ENCODE peak calls at places on chromosomes 5 and 9, in eight cellular contexts. One of them, this sample, is unnamed.

GRCh38 chr5:127227881-127228280 is 62.7 kb upstream of the MEGF10 start:
- DNase-seq in transverse colon: no peak
- DNase-seq in stomach: no peak
- DNase-seq in breast epithelium: no peak
- DNase-seq in suprapubic skin: no peak
- DNase-seq in HCT116: no peak
- DNase-seq in sigmoid colon: no peak
- DNase-seq in H1: no peak
- DNase-seq in this sample: no peak

GRCh38 chr5:132065351-132065937 is 5.0 kb downstream of the IL3 start:
- DNase-seq in HCT116: peak
- DNase-seq in breast epithelium: no peak
- DNase-seq in suprapubic skin: no peak
- DNase-seq in H1: peak
- DNase-seq in stomach: peak
- DNase-seq in sigmoid colon: peak
- DNase-seq in transverse colon: peak
- DNase-seq in this sample: peak

GRCh38 chr5:156681276-156681675 is 168.8 kb upstream of the PPP1R2B start:
- DNase-seq in sigmoid colon: no peak
- DNase-seq in H1: no peak
- DNase-seq in transverse colon: no peak
- DNase-seq in suprapubic skin: no peak
- DNase-seq in stomach: no peak
- DNase-seq in HCT116: no peak
- DNase-seq in breast epithelium: no peak
- DNase-seq in this sample: no peak

GRCh38 chr5:96256795-96257470 is 176.1 kb downstream of the PCSK1 start:
- DNase-seq in transverse colon: peak
- DNase-seq in HCT116: peak
- DNase-seq in suprapubic skin: no peak
- DNase-seq in H1: no peak
- DNase-seq in breast epithelium: no peak
- DNase-seq in stomach: no peak
- DNase-seq in sigmoid colon: no peak
- DNase-seq in this sample: no peak

GRCh38 chr9:91839926-91840464 is 110.0 kb downstream of the ROR2 start:
- DNase-seq in breast epithelium: no peak
- DNase-seq in transverse colon: no peak
- DNase-seq in HCT116: no peak
- DNase-seq in sigmoid colon: peak
- DNase-seq in H1: no peak
- DNase-seq in stomach: no peak
- DNase-seq in suprapubic skin: peak
- DNase-seq in this sample: peak

GRCh38 chr9:135397142-135397541 is 82.4 kb upstream of the PPP1R26 start:
- DNase-seq in HCT116: no peak
- DNase-seq in stomach: no peak
- DNase-seq in H1: no peak
- DNase-seq in breast epithelium: no peak
- DNase-seq in transverse colon: no peak
- DNase-seq in suprapubic skin: no peak
- DNase-seq in sigmoid colon: no peak
- DNase-seq in this sample: no peak

GRCh38 chr9:115595951-115596742 is 478.2 kb upstream of the TNC start:
- DNase-seq in breast epithelium: no peak
- DNase-seq in stomach: no peak
- DNase-seq in HCT116: no peak
- DNase-seq in transverse colon: no peak
- DNase-seq in suprapubic skin: no peak
- DNase-seq in H1: no peak
- DNase-seq in sigmoid colon: no peak
- DNase-seq in this sample: no peak

GRCh38 chr9:79224672-79225433 is 346.9 kb upstream of the TLE4 start:
- DNase-seq in breast epithelium: no peak
- DNase-seq in transverse colon: no peak
- DNase-seq in suprapubic skin: no peak
- DNase-seq in H1: no peak
- DNase-seq in HCT116: no peak
- DNase-seq in stomach: no peak
- DNase-seq in sigmoid colon: no peak
- DNase-seq in this sample: no peak

GRCh38 chr9:87714819-87715218 is 11.1 kb upstream of the CTSL start:
- DNase-seq in transverse colon: peak
- DNase-seq in H1: no peak
- DNase-seq in stomach: peak
- DNase-seq in breast epithelium: no peak
- DNase-seq in sigmoid colon: peak
- DNase-seq in suprapubic skin: no peak
- DNase-seq in HCT116: no peak
- DNase-seq in this sample: no peak

GRCh38 chr9:123260340-123260739 is 8.0 kb downstream of the STRBP start:
- DNase-seq in transverse colon: no peak
- DNase-seq in breast epithelium: no peak
- DNase-seq in suprapubic skin: no peak
- DNase-seq in stomach: no peak
- DNase-seq in sigmoid colon: no peak
- DNase-seq in HCT116: no peak
- DNase-seq in H1: no peak
- DNase-seq in this sample: no peak

GRCh38 chr9:131258186-131258585 is 18.1 kb downstream of the FAM78A start:
- DNase-seq in HCT116: no peak
- DNase-seq in sigmoid colon: no peak
- DNase-seq in H1: no peak
- DNase-seq in stomach: no peak
- DNase-seq in transverse colon: no peak
- DNase-seq in suprapubic skin: no peak
- DNase-seq in breast epithelium: no peak
- DNase-seq in this sample: peak

GRCh38 chr5:90930756-90931431 is 372.3 kb downstream of the ADGRV1 start:
- DNase-seq in sigmoid colon: no peak
- DNase-seq in H1: no peak
- DNase-seq in transverse colon: no peak
- DNase-seq in stomach: no peak
- DNase-seq in breast epithelium: no peak
- DNase-seq in HCT116: no peak
- DNase-seq in suprapubic skin: no peak
- DNase-seq in this sample: no peak

GRCh38 chr9:96241391-96241809 is 60.6 kb downstream of the HSD17B3 start:
- DNase-seq in stomach: no peak
- DNase-seq in sigmoid colon: no peak
- DNase-seq in breast epithelium: no peak
- DNase-seq in H1: no peak
- DNase-seq in HCT116: peak
- DNase-seq in transverse colon: no peak
- DNase-seq in suprapubic skin: no peak
- DNase-seq in this sample: no peak

GRCh38 chr5:149416977-149417713 is 38.1 kb upstream of the IL17B start:
- DNase-seq in stomach: no peak
- DNase-seq in transverse colon: no peak
- DNase-seq in sigmoid colon: peak
- DNase-seq in HCT116: no peak
- DNase-seq in H1: no peak
- DNase-seq in breast epithelium: no peak
- DNase-seq in suprapubic skin: no peak
- DNase-seq in this sample: no peak

DNA sequence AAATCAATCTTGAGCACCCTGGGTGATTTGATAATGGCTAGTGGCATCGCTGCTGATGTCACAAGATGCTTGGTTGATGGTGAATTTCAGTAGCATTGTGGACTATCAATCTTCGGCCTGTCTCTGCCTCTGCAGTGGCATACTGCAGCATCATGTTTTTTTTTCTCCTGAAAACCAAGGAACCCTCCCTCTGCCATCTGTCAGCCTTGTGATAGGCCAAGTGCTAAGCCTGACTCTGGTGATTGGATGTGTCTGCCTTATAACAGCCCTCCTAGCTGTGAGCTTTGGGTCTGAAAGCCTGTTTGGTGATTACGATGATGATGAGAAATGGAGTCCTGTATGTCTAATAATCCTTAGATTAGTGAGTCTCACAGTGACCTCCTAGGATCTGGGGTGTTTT is 75.2 kb downstream of the NMUR2 start:
- DNase-seq in HCT116: no peak
- DNase-seq in sigmoid colon: no peak
- DNase-seq in H1: no peak
- DNase-seq in breast epithelium: no peak
- DNase-seq in suprapubic skin: no peak
- DNase-seq in transverse colon: no peak
- DNase-seq in stomach: no peak
- DNase-seq in this sample: no peak
- TF ChIP-seq POLR2A in HCT116: no peak
- TF ChIP-seq POLR2A in sigmoid colon: no peak
- TF ChIP-seq POLR2A in H1: no peak
- TF ChIP-seq POLR2A in breast epithelium: no peak
- TF ChIP-seq POLR2A in suprapubic skin: no peak
- TF ChIP-seq POLR2A in transverse colon: no peak
- TF ChIP-seq POLR2A in stomach: no peak
- TF ChIP-seq POLR2A in this sample: no peak

GRCh38 chr5:112548246-112548982 is 129.3 kb upstream of the EPB41L4A start:
- DNase-seq in stomach: no peak
- DNase-seq in HCT116: no peak
- DNase-seq in suprapubic skin: no peak
- DNase-seq in sigmoid colon: no peak
- DNase-seq in breast epithelium: no peak
- DNase-seq in transverse colon: no peak
- DNase-seq in H1: no peak
- DNase-seq in this sample: no peak

GRCh38 chr5:112551437-112552018 is 132.5 kb upstream of the EPB41L4A start:
- DNase-seq in breast epithelium: no peak
- DNase-seq in stomach: no peak
- DNase-seq in sigmoid colon: no peak
- DNase-seq in H1: no peak
- DNase-seq in HCT116: peak
- DNase-seq in transverse colon: peak
- DNase-seq in suprapubic skin: no peak
- DNase-seq in this sample: no peak

GRCh38 chr5:112549127-112549526 is 130.1 kb upstream of the EPB41L4A start:
- DNase-seq in H1: no peak
- DNase-seq in suprapubic skin: no peak
- DNase-seq in breast epithelium: no peak
- DNase-seq in stomach: no peak
- DNase-seq in transverse colon: peak
- DNase-seq in sigmoid colon: no peak
- DNase-seq in HCT116: no peak
- DNase-seq in this sample: no peak

GRCh38 chr5:112546946-112547647 is 128.0 kb upstream of the EPB41L4A start:
- DNase-seq in transverse colon: no peak
- DNase-seq in suprapubic skin: no peak
- DNase-seq in HCT116: no peak
- DNase-seq in H1: no peak
- DNase-seq in sigmoid colon: no peak
- DNase-seq in breast epithelium: no peak
- DNase-seq in stomach: no peak
- DNase-seq in this sample: no peak

DNA sequence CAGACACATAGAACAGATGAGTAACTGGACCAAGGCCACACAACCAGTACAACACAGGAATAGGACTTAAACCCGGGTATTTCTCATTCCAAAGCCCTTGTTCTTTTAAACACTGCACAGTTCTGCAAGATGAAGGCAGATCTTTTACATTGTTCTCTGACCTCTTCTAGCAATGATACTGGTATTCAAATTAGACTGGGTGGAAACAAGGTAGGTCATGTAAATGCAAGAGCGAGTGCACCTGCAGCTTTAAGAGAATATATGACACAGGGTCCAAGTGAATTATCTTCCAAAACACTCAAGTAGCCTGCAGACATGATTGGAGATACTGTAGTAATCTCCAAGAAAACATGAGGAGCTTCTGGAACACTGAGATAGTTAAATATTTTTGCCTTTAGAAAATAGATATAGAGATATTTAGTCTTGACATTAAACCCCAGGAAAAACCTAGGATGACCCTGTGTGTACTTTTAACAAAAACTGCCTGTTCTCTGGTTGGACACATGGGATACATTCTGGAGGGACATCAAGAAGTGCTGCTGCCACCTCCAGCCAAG is 130.6 kb upstream of the EPB41L4A start:
- DNase-seq in breast epithelium: no peak
- DNase-seq in transverse colon: no peak
- DNase-seq in sigmoid colon: no peak
- DNase-seq in suprapubic skin: no peak
- DNase-seq in stomach: no peak
- DNase-seq in HCT116: no peak
- DNase-seq in H1: no peak
- DNase-seq in this sample: no peak
- TF ChIP-seq POLR2AphosphoS5 in breast epithelium: no peak
- TF ChIP-seq POLR2AphosphoS5 in transverse colon: no peak
- TF ChIP-seq POLR2AphosphoS5 in sigmoid colon: no peak
- TF ChIP-seq POLR2AphosphoS5 in suprapubic skin: no peak
- TF ChIP-seq POLR2AphosphoS5 in stomach: no peak
- TF ChIP-seq POLR2AphosphoS5 in HCT116: no peak
- TF ChIP-seq POLR2AphosphoS5 in H1: no peak
- TF ChIP-seq POLR2AphosphoS5 in this sample: no peak

DNA sequence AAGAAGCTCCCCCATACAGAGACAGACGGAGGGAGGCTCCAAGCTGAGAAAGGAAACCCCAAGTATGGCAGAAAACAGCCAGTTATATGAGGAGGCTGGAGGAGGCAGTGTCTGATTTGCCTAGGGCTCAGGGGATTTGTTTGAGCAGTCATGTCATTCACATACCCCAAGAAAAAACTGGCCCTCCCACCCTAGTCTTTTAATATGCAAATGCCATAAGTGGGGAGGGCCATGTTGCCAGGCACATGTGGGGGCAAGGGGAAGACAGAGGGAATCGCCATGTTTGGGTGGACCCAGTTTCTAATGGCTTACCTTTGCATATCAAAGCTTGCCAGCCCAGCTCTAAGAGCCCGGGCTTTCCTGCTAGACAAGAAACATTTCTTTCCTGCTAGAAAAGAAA is 1163.8 kb downstream of the TAF11L14 start:
- DNase-seq in suprapubic skin: no peak
- DNase-seq in HCT116: no peak
- DNase-seq in transverse colon: no peak
- DNase-seq in breast epithelium: no peak
- DNase-seq in H1: peak
- DNase-seq in sigmoid colon: no peak
- DNase-seq in stomach: no peak
- DNase-seq in this sample: no peak
- H3K27ac ChIP-seq in suprapubic skin: no peak
- H3K27ac ChIP-seq in HCT116: no peak
- H3K27ac ChIP-seq in transverse colon: no peak
- H3K27ac ChIP-seq in breast epithelium: no peak
- H3K27ac ChIP-seq in H1: no peak
- H3K27ac ChIP-seq in sigmoid colon: no peak
- H3K27ac ChIP-seq in stomach: no peak
- H3K27ac ChIP-seq in this sample: no peak

DNA sequence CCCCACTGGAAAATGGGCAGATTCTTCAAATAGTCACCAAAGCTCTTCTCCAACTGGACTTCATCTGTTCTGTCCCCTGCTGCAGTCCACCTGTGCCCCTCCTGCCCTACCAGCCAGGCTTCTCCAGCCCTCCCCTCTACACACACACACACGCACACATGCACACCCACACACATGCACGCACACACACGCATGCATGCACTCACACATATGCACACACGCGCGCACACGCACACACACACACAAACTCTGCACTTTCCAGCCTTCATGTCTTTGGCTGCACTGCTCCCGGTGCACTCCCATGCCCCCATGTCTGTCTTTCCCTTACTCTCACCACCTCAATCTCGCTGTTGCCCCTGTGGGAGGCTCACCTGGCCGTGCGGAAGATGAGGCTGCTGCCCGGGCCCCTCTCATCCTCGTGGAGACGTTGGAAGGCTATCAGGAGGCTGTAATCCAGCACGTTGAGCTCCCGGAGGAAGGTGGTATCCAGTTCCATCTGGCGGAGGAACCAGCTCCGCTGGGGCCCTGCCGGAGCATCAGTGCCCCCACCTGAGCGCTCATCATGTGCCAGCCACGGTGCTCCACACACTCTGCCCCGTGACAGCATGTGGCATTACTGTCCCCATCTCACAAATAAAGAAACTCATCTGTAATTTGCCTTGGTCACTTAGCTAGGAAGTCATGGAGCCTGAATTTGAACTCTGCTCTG is 5.7 kb downstream of the PIP5KL1 start:
- DNase-seq in H1: no peak
- DNase-seq in sigmoid colon: no peak
- DNase-seq in breast epithelium: no peak
- DNase-seq in transverse colon: no peak
- DNase-seq in stomach: no peak
- DNase-seq in HCT116: no peak
- DNase-seq in suprapubic skin: no peak
- DNase-seq in this sample: no peak
- TF ChIP-seq POLR2A in H1: no peak
- TF ChIP-seq POLR2A in sigmoid colon: no peak
- TF ChIP-seq POLR2A in breast epithelium: no peak
- TF ChIP-seq POLR2A in transverse colon: no peak
- TF ChIP-seq POLR2A in stomach: no peak
- TF ChIP-seq POLR2A in HCT116: no peak
- TF ChIP-seq POLR2A in suprapubic skin: no peak
- TF ChIP-seq POLR2A in this sample: no peak